ENCODE peak calls at places on chromosomes 6 and 20, in six cellular contexts. D is CD8-positive, alpha-beta memory T cell; P is PC-3; X is K562; J is cardiac muscle cell; O is CD8-positive, alpha-beta T cell. N is an unnamed sample.

GRCh38 chr20:32960222-32960518 is 44.1 kb downstream of the SUN5 start:
- DNase-seq in D (no peak), P (no peak), O (no peak), J (no peak), X (no peak), N (no peak)

GRCh38 chr6:14695579-14695978 is 550.3 kb upstream of the JARID2 start:
- DNase-seq in O (no peak), J (no peak), X (no peak), D (no peak), P (no peak), N (no peak)

GRCh38 chr20:4234128-4234527 is 218.8 kb upstream of the RNF24 start:
- DNase-seq in X (no peak), O (no peak), J (peak; percentile 97), D (no peak), P (no peak), N (no peak)

GRCh38 chr6:125858427-125859320 is 67.9 kb downstream of the NCOA7 start:
- DNase-seq in D (no peak), O (no peak), J (peak; percentile 76), X (peak; percentile 81), P (peak; percentile 85), N (no peak)

GRCh38 chr20:6086868-6087267 is 33.0 kb upstream of the LRRN4 start:
- DNase-seq in O (no peak), J (no peak), P (no peak), X (no peak), D (no peak), N (no peak)

GRCh38 chr20:7950387-7950786 is 10.1 kb upstream of the HAO1 start:
- DNase-seq in D (no peak), O (no peak), X (no peak), P (no peak), J (no peak), N (no peak)

GRCh38 chr6:37021356-37022129 is 16.1 kb downstream of the FGD2 start:
- DNase-seq in P (peak; percentile 75), O (peak; percentile 58), J (peak; percentile 72), X (peak; percentile 74), D (peak; percentile 74), N (no peak)

GRCh38 chr6:2760882-2761842 is 4.0 kb upstream of the WRNIP1 start:
- DNase-seq in D (peak; percentile 41), P (peak; percentile 73), O (no peak), J (no peak), X (peak; percentile 52), N (no peak)

GRCh38 chr6:41352396-41352795 is 17.0 kb downstream of the NCR2 start:
- DNase-seq in X (no peak), P (no peak), O (no peak), D (no peak), J (no peak), N (no peak)

GRCh38 chr6:16276991-16277981 is 38.9 kb downstream of the GMPR start:
- DNase-seq in J (peak; percentile 89), O (no peak), D (no peak), X (peak; percentile 95), P (peak; percentile 96), N (peak; percentile 78)

GRCh38 chr6:11089695-11090094 is 3.9 kb upstream of the SMIM13 start:
- DNase-seq in J (no peak), D (no peak), P (no peak), X (no peak), O (no peak), N (no peak)

GRCh38 chr6:137352859-137353258 is 133.7 kb upstream of the IFNGR1 start:
- DNase-seq in P (no peak), D (no peak), O (no peak), X (no peak), J (no peak), N (no peak)

GRCh38 chr6:118745156-118745555 is 93.8 kb upstream of the CEP85L start:
- DNase-seq in O (no peak), X (no peak), J (no peak), P (no peak), D (no peak), N (no peak)

GRCh38 chr6:70398783-70399730 is 14.3 kb upstream of the FAM135A start:
- DNase-seq in P (peak; percentile 89), O (no peak), D (no peak), X (peak; percentile 53), J (peak; percentile 26), N (no peak)

GRCh38 chr6:37365791-37366190 is 12.0 kb downstream of the RNF8 start:
- DNase-seq in P (peak; percentile 23), J (peak; percentile 65), X (no peak), O (no peak), D (no peak), N (no peak)

GRCh38 chr20:41425180-41425884 is 58.7 kb upstream of the EMILIN3 start:
- DNase-seq in O (no peak), P (no peak), D (no peak), J (peak; percentile 54), X (peak; percentile 77), N (peak; percentile 75)

GRCh38 chr20:50323777-50324604 is 133.4 kb downstream of the CEBPB start:
- DNase-seq in X (no peak), P (no peak), O (no peak), J (no peak), D (no peak), N (peak; percentile 33)

GRCh38 chr20:50372770-50373088 is 137.5 kb upstream of the PTPN1 start:
- DNase-seq in J (no peak), X (no peak), P (peak; percentile 78), O (no peak), D (no peak), N (peak; percentile 83)

GRCh38 chr20:18326990-18327389 is 38.7 kb downstream of the ZNF133 start:
- DNase-seq in X (no peak), D (no peak), J (no peak), O (no peak), P (no peak), N (no peak)
- H3K9me3 ChIP-seq in X (peaks cover 2% of the 10 kb centered on the region), D (no peaks in the 10 kb centered on the region), J (no peaks in the 10 kb centered on the region), O (peaks cover 4% of the 10 kb centered on the region), P (peaks cover 11% of the 10 kb centered on the region), N (peaks cover 12% of the 10 kb centered on the region)

GRCh38 chr20:31606928-31607639 is 2.0 kb downstream of the ID1 start:
- DNase-seq in X (peak; percentile 90), J (peak; percentile 88), O (no peak), D (no peak), P (peak; percentile 59), N (peak; percentile 91)
- H3K27ac ChIP-seq in X (peak overlapping the region; percentile 85), J (peak overlapping the region; percentile 99), O (no peak overlapping the region), D (peak overlapping the region; percentile 73), P (peak overlapping the region; percentile 69), N (peak overlapping the region; percentile 88)

GRCh38 chr20:46650575-46651090 is 626 bp downstream of the SLC13A3 start:
- DNase-seq in P (no peak), O (no peak), D (no peak), X (no peak), J (no peak), N (no peak)
- H3K4me1 ChIP-seq in P (no peaks in the 10 kb centered on the region), O (no peaks in the 10 kb centered on the region), D (no peaks in the 10 kb centered on the region), X (peaks cover 20% of the 10 kb centered on the region), J (no peaks in the 10 kb centered on the region), N (no peaks in the 10 kb centered on the region)

GRCh38 chr20:59785986-59786753 is 147.3 kb downstream of the SYCP2 start:
- DNase-seq in X (no peak), J (no peak), O (no peak), D (no peak), P (peak; percentile 33), N (peak; percentile 71)
- H3K9me3 ChIP-seq in X (no peaks in the 10 kb centered on the region), J (no peaks in the 10 kb centered on the region), O (no peaks in the 10 kb centered on the region), D (no peaks in the 10 kb centered on the region), P (no peaks in the 10 kb centered on the region), N (no peaks in the 10 kb centered on the region)